ENCODE peak calls at places on chromosomes 13 and 19, in nine cellular contexts. L is GM23248; A is T-cell; V is effector memory CD8-positive, alpha-beta T cell; H is WTC11; R is A549; S is HFF-Myc; O is GOT3; Q is progenitor cell of endocrine pancreas. E is an unnamed sample.

GRCh38 chr19:6724631-6725185 is 4.3 kb upstream of the C3 start:
- DNase-seq in L (no peak), A (no peak), V (no peak), H (no peak), R (no peak), S (no peak), O (no peak), Q (no peak), E (no peak)

GRCh38 chr13:99176309-99177276 is 24.1 kb upstream of the UBAC2 start:
- DNase-seq in L (peak), A (peak), V (peak), H (peak), R (peak), S (no peak), O (peak), Q (peak), E (no peak)

GRCh38 chr13:50410921-50411712 is 395.9 kb downstream of the KCNRG start:
- DNase-seq in L (peak), A (no peak), V (no peak), H (no peak), R (peak), S (peak), O (no peak), Q (no peak), E (no peak)

GRCh38 chr13:32911506-32911905 is 104.7 kb upstream of the KL start:
- DNase-seq in L (peak), A (no peak), V (no peak), H (peak), R (peak), S (no peak), O (no peak), Q (no peak), E (no peak)

GRCh38 chr19:18717601-18718000 is 34.1 kb downstream of the CRTC1 start:
- DNase-seq in L (no peak), A (no peak), V (no peak), H (no peak), R (no peak), S (no peak), O (no peak), Q (no peak), E (no peak)

GRCh38 chr13:50616101-50616500 is 227.4 kb downstream of the DLEU7 start:
- DNase-seq in L (peak), A (no peak), V (no peak), H (no peak), R (no peak), S (no peak), O (no peak), Q (no peak), E (no peak)

GRCh38 chr19:15265849-15266248 is 33.6 kb upstream of the EPHX3 start:
- DNase-seq in L (peak), A (no peak), V (no peak), H (no peak), R (no peak), S (peak), O (peak), Q (no peak), E (peak)

GRCh38 chr19:11418518-11419506 is at the start of gene RGL3:
- DNase-seq in L (peak), A (no peak), V (no peak), H (peak), R (no peak), S (no peak), O (no peak), Q (peak), E (no peak)

GRCh38 chr19:45577111-45577905 is 7.3 kb downstream of the OPA3 start:
- DNase-seq in L (peak), A (no peak), V (no peak), H (no peak), R (peak), S (no peak), O (no peak), Q (peak), E (no peak)

GRCh38 chr19:52343548-52343947 is 7.5 kb downstream of the ZNF610 start:
- DNase-seq in L (peak), A (peak), V (peak), H (peak), R (no peak), S (no peak), O (no peak), Q (peak), E (no peak)

GRCh38 chr19:48480476-48481190 is 11.5 kb downstream of the CYTH2 start:
- DNase-seq in L (peak), A (peak), V (peak), H (peak), R (no peak), S (no peak), O (no peak), Q (no peak), E (no peak)

GRCh38 chr13:76043882-76044281 is 407.8 kb downstream of the LMO7 start:
- DNase-seq in L (no peak), A (no peak), V (no peak), H (no peak), R (no peak), S (no peak), O (no peak), Q (no peak), E (no peak)

GRCh38 chr19:55643003-55643732 is at the start of gene ZNF581:
- DNase-seq in L (peak), A (peak), V (peak), H (peak), R (peak), S (peak), O (peak), Q (peak), E (peak)

GRCh38 chr13:114115191-114115671 is 17.2 kb downstream of the RASA3 start:
- DNase-seq in L (peak), A (no peak), V (no peak), H (peak), R (no peak), S (no peak), O (no peak), Q (no peak), E (no peak)

GRCh38 chr19:34994643-34995471 is 5.3 kb upstream of the GRAMD1A start:
- DNase-seq in L (no peak), A (no peak), V (no peak), H (no peak), R (peak), S (no peak), O (no peak), Q (no peak), E (no peak)

GRCh38 chr13:37595162-37595561 is 3.4 kb downstream of the POSTN start:
- DNase-seq in L (peak), A (no peak), V (no peak), H (no peak), R (no peak), S (no peak), O (no peak), Q (no peak), E (no peak)

GRCh38 chr13:60047943-60048342 is 115.8 kb downstream of the DIAPH3 start:
- DNase-seq in L (no peak), A (no peak), V (no peak), H (no peak), R (no peak), S (no peak), O (no peak), Q (no peak), E (no peak)

GRCh38 chr13:110521946-110522345 is 39.6 kb downstream of the RAB20 start:
- DNase-seq in L (no peak), A (no peak), V (no peak), H (no peak), R (no peak), S (no peak), O (no peak), Q (no peak), E (no peak)

GRCh38 chr19:45467456-45468158 is at the start of gene FOSB:
- DNase-seq in L (peak), A (peak), V (peak), H (peak), R (peak), S (peak), O (peak), Q (peak), E (peak)

GRCh38 chr13:32737111-32737571 is 150.9 kb downstream of the PDS5B start:
- DNase-seq in L (peak), A (no peak), V (no peak), H (no peak), R (no peak), S (no peak), O (no peak), Q (no peak), E (no peak)

GRCh38 chr19:52140077-52140710 is 456 bp upstream of the ZNF616 start:
- DNase-seq in L (peak), A (no peak), V (no peak), H (no peak), R (no peak), S (no peak), O (no peak), Q (no peak), E (no peak)

GRCh38 chr13:113584870-113585671 is 518 bp downstream of the TFDP1 start:
- DNase-seq in L (peak), A (no peak), V (no peak), H (no peak), R (peak), S (no peak), O (no peak), Q (no peak), E (peak)

GRCh38 chr19:35561436-35561835 is 2.0 kb downstream of the ATP4A start:
- DNase-seq in L (no peak), A (no peak), V (no peak), H (no peak), R (no peak), S (no peak), O (no peak), Q (no peak), E (no peak)

GRCh38 chr19:7469654-7470285 is 19.1 kb downstream of the PEX11G start:
- DNase-seq in L (no peak), A (no peak), V (no peak), H (no peak), R (no peak), S (no peak), O (no peak), Q (no peak), E (no peak)

GRCh38 chr19:18543814-18544475 is 572 bp upstream of the FKBP8 start:
- DNase-seq in L (peak), A (peak), V (peak), H (peak), R (peak), S (no peak), O (no peak), Q (no peak), E (no peak)

GRCh38 chr19:18428837-18429674 is 8.9 kb downstream of the ISYNA1 start:
- DNase-seq in L (peak), A (peak), V (peak), H (peak), R (peak), S (no peak), O (no peak), Q (peak), E (no peak)

GRCh38 chr13:98930014-98930625 is 47.7 kb downstream of the DOCK9 start:
- DNase-seq in L (no peak), A (peak), V (no peak), H (no peak), R (no peak), S (no peak), O (no peak), Q (no peak), E (no peak)

GRCh38 chr13:73299787-73300186 is 241.0 kb downstream of the KLF5 start:
- DNase-seq in L (no peak), A (no peak), V (no peak), H (no peak), R (no peak), S (no peak), O (no peak), Q (no peak), E (no peak)

GRCh38 chr19:45211751-45212381 is 33.3 kb downstream of the BLOC1S3 start:
- DNase-seq in L (no peak), A (no peak), V (no peak), H (no peak), R (no peak), S (no peak), O (no peak), Q (no peak), E (no peak)

GRCh38 chr19:55116232-55117062 is 990 bp downstream of the PPP1R12C start:
- DNase-seq in L (peak), A (peak), V (peak), H (no peak), R (peak), S (no peak), O (no peak), Q (no peak), E (no peak)

GRCh38 chr13:46721054-46721453 is 75.9 kb downstream of the ESD start:
- DNase-seq in L (peak), A (peak), V (peak), H (peak), R (peak), S (peak), O (no peak), Q (no peak), E (no peak)

GRCh38 chr19:33268162-33268991 is 34.0 kb downstream of the CEBPA start:
- DNase-seq in L (no peak), A (no peak), V (no peak), H (no peak), R (no peak), S (no peak), O (no peak), Q (no peak), E (no peak)

GRCh38 chr13:31174018-31174417 is 12.3 kb upstream of the HSPH1 start:
- DNase-seq in L (peak), A (no peak), V (no peak), H (no peak), R (no peak), S (no peak), O (no peak), Q (no peak), E (no peak)

GRCh38 chr13:54592201-54592600 is 1563.6 kb downstream of the OLFM4 start:
- DNase-seq in L (no peak), A (no peak), V (no peak), H (no peak), R (no peak), S (no peak), O (no peak), Q (no peak), E (no peak)

GRCh38 chr19:35712529-35712909 is 5.3 kb upstream of the KMT2B start:
- DNase-seq in L (no peak), A (no peak), V (no peak), H (no peak), R (no peak), S (no peak), O (no peak), Q (no peak), E (no peak)

GRCh38 chr13:85700909-85701308 is 98.3 kb downstream of the SLITRK6 start:
- DNase-seq in L (no peak), A (no peak), V (no peak), H (no peak), R (no peak), S (no peak), O (no peak), Q (no peak), E (no peak)

GRCh38 chr19:7509625-7510024 is 6.3 kb upstream of the ZNF358 start:
- DNase-seq in L (no peak), A (no peak), V (no peak), H (peak), R (no peak), S (no peak), O (no peak), Q (no peak), E (no peak)